ENCODE peak calls at places on chromosome 7, in nine cellular contexts. Y is heart left ventricle; N is right cardiac atrium; K is upper lobe of left lung; B is IMR-90; U is colonic mucosa; E is tibial artery; X is naive thymus-derived CD4-positive, alpha-beta T cell; A is stomach. P is an unnamed sample.

GRCh38 chr7:134473861-134474291 is 15.0 kb upstream of the AKR1B1 start:
- DNase-seq in Y (peak; percentile 43), N (no peak), K (no peak), B (peak; percentile 64), U (no peak), E (no peak), X (no peak), A (no peak), P (no peak)

GRCh38 chr7:43637114-43637806 is 54.4 kb downstream of the STK17A start:
- DNase-seq in Y (no peak), N (no peak), K (no peak), B (peak; percentile 73), U (no peak), E (no peak), X (no peak), A (no peak), P (no peak)

GRCh38 chr7:65979583-65980477 is 2.2 kb downstream of the GUSB start:
- DNase-seq in Y (no peak), N (no peak), K (no peak), B (no peak), U (no peak), E (peak; percentile 58), X (no peak), A (no peak), P (no peak)

GRCh38 chr7:45689797-45690761 is 115.9 kb downstream of the ADCY1 start:
- DNase-seq in Y (no peak), N (no peak), K (peak; percentile 10), B (no peak), U (peak; percentile 14), E (peak; percentile 44), X (no peak), A (no peak), P (no peak)

GRCh38 chr7:23012797-23013714 is 874 bp downstream of the HYCC1 start:
- DNase-seq in Y (peak; percentile 46), N (peak; percentile 43), K (peak; percentile 25), B (no peak), U (peak; percentile 29), E (peak; percentile 68), X (peak; percentile 6), A (no peak), P (no peak)

GRCh38 chr7:134941185-134941900 is 45.0 kb upstream of the AGBL3 start:
- DNase-seq in Y (no peak), N (no peak), K (no peak), B (peak; percentile 92), U (no peak), E (no peak), X (no peak), A (no peak), P (no peak)

GRCh38 chr7:5595545-5596045 is 172.0 kb upstream of the TNRC18 start:
- DNase-seq in Y (no peak), N (no peak), K (no peak), B (peak; percentile 76), U (no peak), E (no peak), X (no peak), A (no peak), P (no peak)

GRCh38 chr7:15781944-15782343 is 95.5 kb upstream of the MEOX2 start:
- DNase-seq in Y (no peak), N (no peak), K (no peak), B (no peak), U (no peak), E (no peak), X (no peak), A (no peak), P (no peak)

GRCh38 chr7:130853503-130854279 is 119.7 kb upstream of the KLF14 start:
- DNase-seq in Y (no peak), N (no peak), K (no peak), B (peak; percentile 69), U (no peak), E (no peak), X (no peak), A (no peak), P (no peak)

GRCh38 chr7:69781412-69781846 is 183.2 kb downstream of the AUTS2 start:
- DNase-seq in Y (peak; percentile 48), N (peak; percentile 60), K (peak; percentile 22), B (no peak), U (no peak), E (no peak), X (no peak), A (no peak), P (no peak)

GRCh38 chr7:126398285-126398684 is 854.5 kb downstream of the GRM8 start:
- DNase-seq in Y (no peak), N (no peak), K (no peak), B (no peak), U (no peak), E (no peak), X (no peak), A (no peak), P (no peak)

GRCh38 chr7:39952791-39953190 is 2.7 kb downstream of the CDK13 start:
- DNase-seq in Y (no peak), N (no peak), K (no peak), B (peak; percentile 15), U (no peak), E (no peak), X (no peak), A (no peak), P (no peak)

GRCh38 chr7:142880886-142881505 is 4.5 kb downstream of the TRPV6 start:
- DNase-seq in Y (no peak), N (no peak), K (peak; percentile 34), B (peak; percentile 1), U (no peak), E (no peak), X (peak; percentile 30), A (peak; percentile 58), P (no peak)

GRCh38 chr7:117014673-117015133 is 61.4 kb downstream of the ST7 start:
- DNase-seq in Y (peak; percentile 64), N (peak; percentile 53), K (peak; percentile 72), B (peak; percentile 68), U (peak; percentile 40), E (peak; percentile 76), X (no peak), A (peak; percentile 56), P (no peak)

GRCh38 chr7:75055830-75056431 is 17.7 kb downstream of the RCC1L start:
- DNase-seq in Y (no peak), N (no peak), K (no peak), B (peak; percentile 40), U (no peak), E (no peak), X (no peak), A (no peak), P (no peak)

GRCh38 chr7:105831824-105832535 is 44.4 kb downstream of the ATXN7L1 start:
- DNase-seq in Y (no peak), N (no peak), K (no peak), B (peak; percentile 56), U (no peak), E (no peak), X (no peak), A (no peak), P (no peak)

GRCh38 chr7:158266426-158266816 is 321.2 kb downstream of the PTPRN2 start:
- DNase-seq in Y (no peak), N (no peak), K (peak; percentile 7), B (no peak), U (no peak), E (peak; percentile 3), X (no peak), A (no peak), P (no peak)

GRCh38 chr7:158263110-158263963 is 324.3 kb downstream of the PTPRN2 start:
- DNase-seq in Y (no peak), N (no peak), K (no peak), B (no peak), U (no peak), E (peak; percentile 51), X (no peak), A (no peak), P (no peak)

GRCh38 chr7:158265743-158266080 is 321.9 kb downstream of the PTPRN2 start:
- DNase-seq in Y (no peak), N (no peak), K (no peak), B (no peak), U (no peak), E (peak; percentile 54), X (no peak), A (no peak), P (no peak)

GRCh38 chr7:158263964-158264748 is 323.5 kb downstream of the PTPRN2 start:
- DNase-seq in Y (no peak), N (no peak), K (no peak), B (no peak), U (peak; percentile 42), E (peak; percentile 32), X (no peak), A (no peak), P (no peak)

DNA sequence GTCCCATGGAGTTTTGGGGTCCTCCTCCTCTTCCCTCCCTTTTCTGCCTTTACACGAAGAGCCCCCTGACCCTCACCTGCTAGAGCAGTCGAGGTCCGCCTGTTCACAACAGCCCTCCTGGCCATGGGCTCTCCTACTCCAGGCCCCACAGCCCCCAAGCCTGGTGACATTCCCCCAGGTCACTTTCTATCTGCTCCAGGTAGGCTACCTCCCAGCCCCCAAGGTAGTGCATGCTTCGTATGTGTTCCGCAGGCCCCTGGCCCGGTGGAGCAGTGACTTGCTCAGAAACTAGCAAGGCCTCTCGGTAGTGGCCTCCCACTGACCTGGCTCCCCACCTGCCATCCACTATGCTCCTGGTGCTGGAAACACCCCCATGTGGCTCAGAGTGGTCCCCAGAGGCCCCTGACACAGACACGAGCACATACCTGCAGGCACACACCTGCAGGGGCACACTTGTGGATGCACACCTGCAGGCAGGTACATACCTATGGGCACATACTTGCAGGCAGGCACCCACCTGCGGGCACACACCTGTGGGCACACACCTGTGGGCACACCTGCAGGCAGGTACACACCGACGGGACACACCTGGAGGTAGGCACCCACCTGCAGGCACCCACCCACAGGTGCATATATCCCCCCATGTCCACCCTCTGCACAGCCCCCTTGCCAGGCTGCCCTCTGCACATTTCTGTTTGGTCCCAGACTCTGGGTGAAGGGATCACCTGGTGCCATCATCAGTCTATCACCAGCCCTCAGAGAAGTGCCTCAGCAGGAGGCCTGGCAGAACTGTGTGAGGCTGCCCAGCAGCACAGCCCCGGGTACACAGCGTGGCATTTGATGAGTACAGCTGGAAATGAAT is 322.5 kb downstream of the PTPRN2 start:
- DNase-seq in Y (no peak), N (no peak), K (peak; percentile 12), B (no peak), U (no peak), E (peak; percentile 51), X (no peak), A (no peak), P (no peak)
- H3K9me3 ChIP-seq in Y (no peaks in the 10 kb centered on the region), N (no peaks in the 10 kb centered on the region), K (no peaks in the 10 kb centered on the region), B (peaks cover 73% of the 10 kb centered on the region), U (no peaks in the 10 kb centered on the region), E (no peaks in the 10 kb centered on the region), X (no peaks in the 10 kb centered on the region), A (no peaks in the 10 kb centered on the region), P (no peaks in the 10 kb centered on the region)

GRCh38 chr7:146255604-146256003 is 139.0 kb downstream of the CNTNAP2 start:
- DNase-seq in Y (no peak), N (no peak), K (no peak), B (no peak), U (no peak), E (no peak), X (no peak), A (no peak), P (no peak)
- H3K9me3 ChIP-seq in Y (no peaks in the 10 kb centered on the region), N (no peaks in the 10 kb centered on the region), K (no peaks in the 10 kb centered on the region), B (peaks cover 6% of the 10 kb centered on the region), U (no peaks in the 10 kb centered on the region), E (no peaks in the 10 kb centered on the region), X (no peaks in the 10 kb centered on the region), A (no peaks in the 10 kb centered on the region), P (no peaks in the 10 kb centered on the region)

GRCh38 chr7:63205136-63205535 is 793.5 kb upstream of the ZNF722 start:
- DNase-seq in Y (no peak), N (no peak), K (no peak), B (no peak), U (no peak), E (no peak), X (no peak), A (no peak), P (no peak)
- H3K9me3 ChIP-seq in Y (no peaks in the 10 kb centered on the region), N (no peaks in the 10 kb centered on the region), K (no peaks in the 10 kb centered on the region), B (no peaks in the 10 kb centered on the region), U (no peaks in the 10 kb centered on the region), E (no peaks in the 10 kb centered on the region), X (no peaks in the 10 kb centered on the region), A (no peaks in the 10 kb centered on the region), P (no peaks in the 10 kb centered on the region)

GRCh38 chr7:13651167-13651566 is 338.3 kb downstream of the ETV1 start:
- DNase-seq in Y (no peak), N (no peak), K (no peak), B (peak; percentile 7), U (no peak), E (no peak), X (no peak), A (no peak), P (no peak)
- H3K9me3 ChIP-seq in Y (no peaks in the 10 kb centered on the region), N (no peaks in the 10 kb centered on the region), K (no peaks in the 10 kb centered on the region), B (no peaks in the 10 kb centered on the region), U (no peaks in the 10 kb centered on the region), E (no peaks in the 10 kb centered on the region), X (no peaks in the 10 kb centered on the region), A (no peaks in the 10 kb centered on the region), P (no peaks in the 10 kb centered on the region)